ENCODE peak calls at places on chromosomes 2 and 18, in seven cellular contexts. X is PC-9; S is body of pancreas; F is neuronal stem cell; H is IMR-90; Y is prostate gland; G is CD4-positive, CD25-positive, alpha-beta regulatory T cell. L is an unnamed sample.
A peak's percentile ranks its signal among the peaks of the same experiment; 100 is the strongest.

GRCh38 chr2:70084973-70085710 is 2.1 kb upstream of the PCBP1 start:
- DNase-seq in X (peak; percentile 41), S (peak; percentile 66), H (no peak), Y (peak; percentile 69), G (peak; percentile 62), F (no peak), L (no peak)

GRCh38 chr2:223319601-223320000 is 267.6 kb downstream of the KCNE4 start:
- DNase-seq in G (no peak), H (no peak), F (no peak), Y (no peak), S (no peak), X (no peak), L (no peak)

GRCh38 chr2:17208511-17208910 is 309.7 kb downstream of the RAD51AP2 start:
- DNase-seq in X (no peak), S (no peak), H (peak; percentile 18), Y (no peak), G (no peak), F (no peak), L (no peak)

GRCh38 chr2:117618607-117619006 is 195.9 kb upstream of the DDX18 start:
- DNase-seq in F (no peak), H (no peak), G (no peak), S (no peak), X (no peak), Y (no peak), L (no peak)

GRCh38 chr2:166451451-166451850 is 42.6 kb downstream of the SCN7A start:
- DNase-seq in S (no peak), H (peak; percentile 41), X (no peak), G (no peak), Y (no peak), F (peak; percentile 9), L (no peak)

GRCh38 chr2:135585586-135585985 is 54.3 kb downstream of the R3HDM1 start:
- DNase-seq in F (no peak), G (no peak), S (no peak), H (peak; percentile 26), X (no peak), Y (no peak), L (peak; percentile 33)

GRCh38 chr2:212766921-212767320 is 228.3 kb upstream of the ERBB4 start:
- DNase-seq in X (no peak), H (no peak), S (no peak), Y (no peak), F (no peak), G (no peak), L (no peak)

GRCh38 chr18:69230204-69230603 is 170.5 kb upstream of the DOK6 start:
- DNase-seq in Y (no peak), S (no peak), X (no peak), F (no peak), H (no peak), G (no peak), L (no peak)

GRCh38 chr2:228658998-228659397 is 477.5 kb upstream of the SPHKAP start:
- DNase-seq in F (no peak), G (no peak), H (peak; percentile 85), Y (no peak), S (peak; percentile 16), X (no peak), L (no peak)

GRCh38 chr2:175806570-175806969 is 195.5 kb downstream of the LNPK start:
- DNase-seq in H (no peak), S (no peak), G (no peak), X (no peak), Y (no peak), F (no peak), L (no peak)

GRCh38 chr2:98550165-98550564 is 58.1 kb downstream of the COA5 start:
- DNase-seq in G (no peak), Y (no peak), X (no peak), F (no peak), S (no peak), H (no peak), L (no peak)

GRCh38 chr2:152466925-152467676 is 132.1 kb downstream of the FMNL2 start:
- DNase-seq in Y (peak; percentile 66), X (no peak), S (peak; percentile 24), F (no peak), G (no peak), H (peak; percentile 45), L (no peak)

GRCh38 chr2:128635361-128635900 is 316.8 kb upstream of the HS6ST1 start:
- DNase-seq in G (no peak), F (no peak), Y (no peak), X (no peak), H (no peak), S (peak; percentile 1), L (no peak)

GRCh38 chr18:55252053-55252675 is 292.9 kb upstream of the CCDC68 start:
- DNase-seq in X (no peak), S (no peak), Y (no peak), G (no peak), F (no peak), H (no peak), L (no peak)
- H3K4me3 ChIP-seq in X (no peak overlapping the region), S (no peak overlapping the region), Y (no peak overlapping the region), G (no peak overlapping the region), F (no peak overlapping the region), H (no peak overlapping the region), L (no peak overlapping the region)

GRCh38 chr2:190340369-190340768 is 3.0 kb upstream of the INPP1 start:
- DNase-seq in F (peak; percentile 24), H (no peak), Y (no peak), S (no peak), G (no peak), X (no peak), L (peak; percentile 46)

GRCh38 chr2:190335225-190335559 is 8.2 kb upstream of the INPP1 start:
- DNase-seq in H (no peak), Y (no peak), G (no peak), X (no peak), S (no peak), F (no peak), L (no peak)

GRCh38 chr2:190339394-190339793 is 4.0 kb upstream of the INPP1 start:
- DNase-seq in S (no peak), F (no peak), H (no peak), X (no peak), G (no peak), Y (no peak), L (no peak)

GRCh38 chr2:190336420-190336819 is 7.0 kb upstream of the INPP1 start:
- DNase-seq in S (no peak), Y (no peak), H (no peak), X (no peak), G (no peak), F (no peak), L (no peak)

GRCh38 chr2:190338453-190338852 is 4.9 kb upstream of the INPP1 start:
- DNase-seq in X (no peak), H (no peak), G (no peak), Y (no peak), S (no peak), F (no peak), L (no peak)
- H3K27me3 ChIP-seq in X (no peaks in the 10 kb centered on the region), H (no peaks in the 10 kb centered on the region), G (no peaks in the 10 kb centered on the region), Y (no peaks in the 10 kb centered on the region), S (no peaks in the 10 kb centered on the region), F (peaks cover 4% of the 10 kb centered on the region), L (no peaks in the 10 kb centered on the region)

GRCh38 chr2:7888876-7889275 is 793.0 kb upstream of the ID2 start:
- DNase-seq in X (no peak), Y (no peak), S (no peak), G (no peak), H (no peak), F (no peak), L (no peak)
- H3K4me1 ChIP-seq in X (no peaks in the 10 kb centered on the region), Y (no peaks in the 10 kb centered on the region), S (no peaks in the 10 kb centered on the region), G (no peaks in the 10 kb centered on the region), H (no peaks in the 10 kb centered on the region), F (peaks cover 5% of the 10 kb centered on the region), L (no peaks in the 10 kb centered on the region)

GRCh38 chr2:101327863-101328394 is 19.4 kb upstream of the RNF149 start:
- DNase-seq in Y (peak; percentile 90), S (peak; percentile 85), G (no peak), H (no peak), F (no peak), X (peak; percentile 97), L (no peak)
- H3K4me3 ChIP-seq in Y (no peak overlapping the region), S (no peak overlapping the region), G (peak overlapping the region; percentile 76), H (no peak overlapping the region), F (no peak overlapping the region), X (peak overlapping the region; percentile 54), L (no peak overlapping the region)

GRCh38 chr2:939936-940620 is 10.6 kb upstream of the SNTG2 start:
- DNase-seq in G (no peak), H (no peak), X (no peak), F (no peak), Y (no peak), S (no peak), L (no peak)
- H3K27me3 ChIP-seq in G (no peaks in the 10 kb centered on the region), H (no peaks in the 10 kb centered on the region), X (peaks cover 81% of the 10 kb centered on the region), F (no peaks in the 10 kb centered on the region), Y (no peaks in the 10 kb centered on the region), S (no peaks in the 10 kb centered on the region), L (no peaks in the 10 kb centered on the region)

L was measured in HAP-1.